ENCODE peak calls at places on chromosomes 4 and X, in eight cellular contexts. B, S, U, V, J, P, L and I are unnamed samples.
A peak's percentile ranks its signal among the peaks of the same experiment; 100 is the strongest.

GRCh38 chr4:184792950-184793555 is 32.7 kb downstream of the ACSL1 start:
- DNase-seq in B (peak; percentile 71), S (no peak), U (peak; percentile 94), V (peak; percentile 74), J (no peak), P (peak; percentile 89), L (no peak), I (peak; percentile 94)

GRCh38 chrX:143788265-143788664 is 67.7 kb upstream of the SPANXN2 start:
- DNase-seq in B (no peak), S (no peak), U (peak; percentile 0), V (no peak), J (no peak), P (no peak), L (no peak), I (no peak)

GRCh38 chr4:122764071-122764807 is 31.7 kb downstream of the BBS12 start:
- DNase-seq in B (no peak), S (no peak), U (no peak), V (peak; percentile 54), J (no peak), P (peak; percentile 45), L (no peak), I (no peak)

GRCh38 chrX:40719218-40719617 is 16.1 kb downstream of the MED14 start:
- DNase-seq in B (no peak), S (no peak), U (no peak), V (peak; percentile 19), J (no peak), P (peak; percentile 30), L (no peak), I (no peak)

GRCh38 chr4:105894570-105895323 is 524 bp upstream of the NPNT start:
- DNase-seq in B (peak; percentile 48), S (no peak), U (no peak), V (no peak), J (no peak), P (no peak), L (peak; percentile 66), I (no peak)

GRCh38 chr4:168717852-168718251 is 221.0 kb downstream of the PALLD start:
- DNase-seq in B (peak; percentile 22), S (no peak), U (no peak), V (no peak), J (no peak), P (no peak), L (no peak), I (no peak)

GRCh38 chr4:99859618-99860017 is 34.6 kb downstream of the LAMTOR3 start:
- DNase-seq in B (no peak), S (no peak), U (no peak), V (no peak), J (peak; percentile 41), P (no peak), L (no peak), I (no peak)

GRCh38 chrX:51866156-51866555 is 27.3 kb upstream of the MAGED1 start:
- DNase-seq in B (no peak), S (no peak), U (peak; percentile 36), V (no peak), J (no peak), P (no peak), L (no peak), I (no peak)

GRCh38 chr4:74535471-74535870 is 90.5 kb downstream of the AREG start:
- DNase-seq in B (no peak), S (no peak), U (no peak), V (no peak), J (no peak), P (no peak), L (no peak), I (no peak)

GRCh38 chrX:53456254-53456653 is 22.1 kb upstream of the HSD17B10 start:
- DNase-seq in B (no peak), S (no peak), U (no peak), V (no peak), J (no peak), P (peak; percentile 48), L (no peak), I (no peak)
- TF ChIP-seq CTCF in B (no peak), S (no peak), U (no peak), V (no peak), J (no peak), P (no peak), L (no peak), I (no peak)

GRCh38 chr4:129926936-129927335 is 831.0 kb downstream of the C4orf33 start:
- DNase-seq in B (no peak), S (no peak), U (no peak), V (no peak), J (no peak), P (no peak), L (no peak), I (no peak)
- TF ChIP-seq CTCF in B (no peak), S (no peak), U (no peak), V (no peak), J (no peak), P (no peak), L (no peak), I (no peak)

GRCh38 chr4:27684501-27685077 is 823.9 kb downstream of the STIM2 start:
- DNase-seq in B (peak; percentile 25), S (no peak), U (peak; percentile 53), V (peak; percentile 6), J (no peak), P (no peak), L (peak; percentile 27), I (no peak)
- TF ChIP-seq CTCF in B (peak; percentile 63), S (peak; percentile 15), U (peak; percentile 92), V (peak; percentile 73), J (no peak), P (peak; percentile 78), L (peak; percentile 66), I (no peak)

GRCh38 chr4:95204267-95204835 is 344.4 kb downstream of the UNC5C start:
- DNase-seq in B (no peak), S (no peak), U (no peak), V (no peak), J (no peak), P (no peak), L (no peak), I (no peak)

GRCh38 chr4:95209942-95210341 is 338.8 kb downstream of the UNC5C start:
- DNase-seq in B (no peak), S (no peak), U (no peak), V (no peak), J (no peak), P (no peak), L (no peak), I (no peak)

DNA sequence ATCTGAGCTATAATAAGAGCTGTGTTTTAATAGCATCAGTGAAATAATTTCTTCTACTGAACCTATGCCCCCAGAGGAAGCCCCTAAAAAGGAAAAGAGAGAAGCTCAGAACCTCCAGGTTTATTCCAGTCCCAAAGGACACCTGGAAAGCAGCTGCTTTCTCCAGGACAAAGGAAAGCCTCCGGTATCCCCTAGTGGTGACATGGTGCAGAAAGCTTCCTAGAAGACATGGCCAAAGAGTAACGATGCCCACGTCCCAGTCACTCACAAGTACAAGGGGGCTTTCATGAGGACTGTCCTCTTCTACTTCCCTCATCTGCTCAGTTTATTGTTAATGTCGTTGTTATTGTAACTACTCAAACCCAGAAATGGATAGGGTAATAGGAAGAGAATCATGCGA is 343.9 kb downstream of the UNC5C start:
- DNase-seq in B (no peak), S (no peak), U (no peak), V (no peak), J (no peak), P (no peak), L (no peak), I (no peak)
- TF ChIP-seq CTCF in B (peak; percentile 20), S (no peak), U (peak; percentile 75), V (peak; percentile 48), J (no peak), P (peak; percentile 26), L (peak; percentile 22), I (no peak)